ENCODE peak calls at places on chromosomes 11 and 22, in four cellular contexts. S is GM12878, G is HepG2, M is H1. R is an unnamed sample.

GRCh38 chr11:123386746-123387510 is 43.1 kb upstream of the GRAMD1B start:
- DNase-seq in G (no peak), M (no peak), S (no peak), R (no peak)

GRCh38 chr11:45334410-45334809 is 48.3 kb upstream of the SYT13 start:
- DNase-seq in S (no peak), M (no peak), G (no peak), R (no peak)

GRCh38 chr22:48676266-48677167 is 1151.2 kb downstream of the BRD1 start:
- DNase-seq in G (no peak), S (no peak), M (no peak), R (no peak)

GRCh38 chr22:43919106-43919965 is 4.3 kb upstream of the PNPLA3 start:
- DNase-seq in G (no peak), M (no peak), S (no peak), R (no peak)

GRCh38 chr11:71266114-71266833 is 13.9 kb upstream of the SHANK2 start:
- DNase-seq in G (no peak), S (no peak), M (no peak), R (no peak)

GRCh38 chr22:50702821-50703725 is 30.4 kb downstream of the SHANK3 start:
- DNase-seq in S (no peak), G (no peak), M (no peak), R (no peak)

GRCh38 chr11:2548596-2548995 is 103.8 kb downstream of the KCNQ1 start:
- DNase-seq in G (no peak), S (no peak), M (no peak), R (no peak)

GRCh38 chr11:41283196-41283930 is 176.1 kb downstream of the LRRC4C start:
- DNase-seq in G (no peak), S (no peak), M (no peak), R (no peak)

GRCh38 chr11:121467965-121468364 is 15.2 kb upstream of the SORL1-AS1 start:
- DNase-seq in M (no peak), G (no peak), S (peak; percentile 90), R (no peak)

GRCh38 chr11:8793114-8793777 is 110.7 kb downstream of the RPL27A start:
- DNase-seq in G (peak; percentile 30), M (no peak), S (no peak), R (no peak)

GRCh38 chr11:36362902-36363301 is 66.8 kb downstream of the PRR5L start:
- DNase-seq in G (no peak), S (no peak), M (no peak), R (no peak)

GRCh38 chr22:49934144-49934890 is 15.9 kb downstream of the CRELD2 start:
- DNase-seq in M (no peak), G (no peak), S (no peak), R (no peak)

GRCh38 chr22:30947821-30948454 is 20.6 kb downstream of the MORC2 start:
- DNase-seq in G (peak; percentile 26), M (no peak), S (no peak), R (no peak)

GRCh38 chr22:20566420-20567260 is 59.2 kb downstream of the MED15 start:
- DNase-seq in M (no peak), S (no peak), G (no peak), R (no peak)

GRCh38 chr11:86558841-86559240 is 113.6 kb downstream of the ME3 start:
- DNase-seq in S (no peak), G (no peak), M (no peak), R (no peak)

GRCh38 chr11:86558219-86558618 is 114.2 kb downstream of the ME3 start:
- DNase-seq in S (no peak), G (no peak), M (no peak), R (no peak)

GRCh38 chr11:86559311-86559945 is 113.0 kb downstream of the ME3 start:
- DNase-seq in M (no peak), G (no peak), S (no peak), R (no peak)
- TF ChIP-seq SUZ12 in M (no peak), G (no peak), S (no peak), R (no peak)

DNA sequence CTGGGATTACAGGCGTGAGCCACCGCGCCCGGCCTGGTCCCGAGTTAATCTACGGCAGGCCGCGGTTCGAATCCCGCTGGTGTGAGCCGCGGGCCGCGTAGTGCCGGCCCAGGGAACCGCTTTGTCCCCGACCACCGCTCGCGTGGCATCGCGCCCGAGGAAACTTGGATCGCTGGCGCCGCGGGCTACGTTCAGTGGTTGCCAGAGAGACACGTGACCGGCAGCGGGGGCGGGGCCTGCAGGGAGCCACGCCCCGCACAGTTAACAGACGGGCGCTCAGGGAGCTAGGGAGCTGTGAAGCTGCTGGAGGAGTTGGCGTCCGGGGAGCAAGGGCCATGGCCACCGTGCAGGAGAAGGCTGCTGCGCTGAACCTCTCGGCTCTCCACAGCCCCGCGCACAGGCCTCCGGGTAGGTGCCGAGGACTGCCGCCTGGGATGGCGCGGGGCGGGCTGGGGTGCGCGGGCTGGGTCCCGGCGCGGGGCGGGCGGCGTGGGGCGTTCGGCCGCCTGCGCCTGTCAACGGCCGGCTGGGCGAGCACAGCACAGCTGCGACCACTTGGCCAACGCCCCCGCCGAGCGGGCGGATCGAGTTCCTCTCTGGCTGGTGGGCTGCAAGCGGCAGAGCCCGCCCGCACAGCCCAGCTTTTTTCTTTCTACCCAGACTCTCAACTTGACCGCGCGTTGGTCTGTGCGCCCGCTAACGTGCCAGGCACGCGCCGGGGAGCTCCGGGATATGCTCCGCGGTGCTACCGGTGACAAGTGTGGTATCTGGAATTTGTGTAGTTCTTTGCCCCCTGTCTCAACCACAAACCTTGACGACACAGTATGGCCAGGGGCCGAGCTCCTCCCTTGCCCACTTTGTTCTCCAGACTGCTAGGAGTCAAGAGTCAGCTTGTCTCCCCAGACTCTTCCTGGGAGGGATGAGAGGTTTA is at the start of gene DEPDC7:
- DNase-seq in S (no peak), M (peak; percentile 76), G (peak; percentile 89), R (peak; percentile 74)
- H3K4me3 ChIP-seq in S (peak within 1 kb of the TSS; percentile 50), M (peak within 1 kb of the TSS; percentile 70), G (peak within 1 kb of the TSS; percentile 73), R (peak within 1 kb of the TSS; percentile 49)

GRCh38 chr11:65903068-65903481 is 2.9 kb upstream of the FOSL1 start:
- DNase-seq in M (no peak), S (no peak), G (peak; percentile 79), R (no peak)

GRCh38 chr11:65906602-65907001 is 6.4 kb upstream of the FOSL1 start:
- DNase-seq in M (no peak), G (no peak), S (no peak), R (no peak)

GRCh38 chr11:65903715-65904114 is 3.5 kb upstream of the FOSL1 start:
- DNase-seq in S (no peak), M (no peak), G (no peak), R (no peak)

GRCh38 chr11:65911682-65912568 is 6.9 kb downstream of the C11orf68 start:
- DNase-seq in S (no peak), M (no peak), G (no peak), R (peak; percentile 64)

GRCh38 chr11:65907878-65908277 is 7.7 kb upstream of the FOSL1 start:
- DNase-seq in S (no peak), M (no peak), G (no peak), R (no peak)
- H3K4me1 ChIP-seq in S (peaks cover 23% of the 10 kb centered on the region), M (no peaks in the 10 kb centered on the region), G (peaks cover 48% of the 10 kb centered on the region), R (peaks cover 11% of the 10 kb centered on the region)

DNA sequence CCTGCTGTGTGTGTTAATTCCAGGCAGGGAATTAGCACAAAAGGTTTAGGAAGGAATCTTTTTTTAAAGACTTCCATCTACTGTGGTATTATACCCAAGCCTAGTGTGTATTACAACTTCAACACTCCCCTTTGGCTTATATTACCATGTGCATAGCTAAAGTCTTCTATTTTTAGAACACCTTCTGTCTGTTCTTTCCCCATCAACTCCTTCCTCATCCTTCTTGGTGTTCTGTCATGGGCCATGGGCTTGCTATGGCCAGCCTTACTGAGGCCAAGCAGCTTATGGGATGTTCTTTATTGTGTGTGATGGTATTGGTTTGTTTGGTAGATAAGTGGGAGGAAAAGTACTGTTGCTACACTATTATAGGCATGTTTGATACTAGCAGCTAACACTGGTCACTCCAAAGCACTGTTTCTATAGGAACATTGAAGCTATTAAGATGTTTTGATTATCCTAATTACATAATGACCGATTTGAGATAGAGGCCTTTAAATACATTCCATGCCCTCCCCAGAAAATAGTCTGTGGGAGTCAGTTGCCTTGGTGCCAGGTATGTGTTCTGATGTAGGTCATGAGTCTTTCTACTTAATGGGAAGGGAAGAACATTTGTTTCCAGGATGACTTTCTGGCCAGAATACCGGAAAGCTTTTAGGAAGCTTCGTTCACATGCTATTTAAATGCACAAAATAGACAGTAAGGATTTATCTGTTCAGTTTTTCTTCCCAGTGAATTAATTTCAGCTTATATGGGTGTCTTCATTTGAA is 16.5 kb downstream of the MCAM start:
- DNase-seq in M (no peak), S (no peak), G (no peak), R (no peak)
- TF ChIP-seq SUZ12 in M (no peak), S (no peak), G (no peak), R (no peak)

GRCh38 chr22:22404598-22405284 is 103.8 kb downstream of the ZNF280B start:
- DNase-seq in S (no peak), M (no peak), G (no peak), R (no peak)

GRCh38 chr22:22407061-22407460 is 101.5 kb downstream of the ZNF280B start:
- DNase-seq in S (no peak), M (no peak), G (no peak), R (no peak)

GRCh38 chr22:22408731-22409696 is 99.5 kb downstream of the ZNF280B start:
- DNase-seq in M (no peak), G (peak; percentile 45), S (no peak), R (no peak)

GRCh38 chr22:22408269-22408668 is 100.3 kb downstream of the ZNF280B start:
- DNase-seq in M (no peak), G (no peak), S (no peak), R (no peak)

DNA sequence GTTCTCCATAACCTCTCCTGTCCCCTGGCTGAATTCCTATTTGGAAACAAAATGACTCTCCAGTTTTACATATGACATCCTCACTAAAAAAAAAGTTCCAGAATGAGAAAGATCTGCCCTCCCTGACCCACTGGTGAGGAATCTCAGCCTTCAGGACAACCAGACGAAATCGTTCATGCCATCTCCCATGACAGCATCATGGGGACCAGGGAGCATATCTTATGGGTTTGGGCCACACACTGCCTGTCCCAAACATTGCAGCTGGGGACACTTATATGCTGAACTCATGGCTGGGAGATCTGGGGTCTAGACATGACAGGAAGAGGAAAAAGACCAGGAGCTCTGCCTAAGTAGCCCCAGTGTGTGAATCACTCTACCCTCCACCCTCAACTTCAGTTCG is 102.1 kb downstream of the ZNF280B start:
- DNase-seq in S (no peak), G (no peak), M (no peak), R (no peak)
- H3K4me3 ChIP-seq in S (no peak overlapping the region), G (no peak overlapping the region), M (no peak overlapping the region), R (no peak overlapping the region)

GRCh38 chr11:86484795-86485166 is 110.1 kb downstream of the CCDC81 start:
- DNase-seq in G (no peak), S (no peak), M (no peak), R (no peak)

GRCh38 chr11:86488553-86488952 is 113.9 kb downstream of the CCDC81 start:
- DNase-seq in G (no peak), S (no peak), M (no peak), R (no peak)

GRCh38 chr11:86484164-86484794 is 109.6 kb downstream of the CCDC81 start:
- DNase-seq in G (peak; percentile 81), M (no peak), S (no peak), R (no peak)

GRCh38 chr11:86487670-86488069 is 113.0 kb downstream of the CCDC81 start:
- DNase-seq in M (no peak), G (no peak), S (no peak), R (no peak)

GRCh38 chr11:86486261-86487030 is 111.8 kb downstream of the CCDC81 start:
- DNase-seq in G (no peak), M (no peak), S (no peak), R (no peak)
- H3K4me1 ChIP-seq in G (peaks cover 48% of the 10 kb centered on the region), M (no peaks in the 10 kb centered on the region), S (no peaks in the 10 kb centered on the region), R (no peaks in the 10 kb centered on the region)